ENCODE peak calls at places on chromosomes 12 and 14, in four cellular contexts. Z is A549, E is K562, T is IMR-90. U is an unnamed sample.

GRCh38 chr12:62426095-62426488 is 40.5 kb upstream of the MON2 start:
- DNase-seq in Z (no peak), T (peak; percentile 4), E (no peak), U (no peak)

GRCh38 chr12:7150356-7150755 is 20.2 kb downstream of the CLSTN3 start:
- DNase-seq in Z (no peak), T (no peak), E (no peak), U (no peak)

GRCh38 chr12:53380797-53381738 is 1.1 kb downstream of the SP1 start:
- DNase-seq in T (peak; percentile 57), Z (no peak), E (no peak), U (no peak)

GRCh38 chr14:99518441-99519346 is 37.5 kb downstream of the CCNK start:
- DNase-seq in Z (peak; percentile 70), E (peak; percentile 69), T (peak; percentile 32), U (peak; percentile 40)

GRCh38 chr14:44612002-44612401 is 104.9 kb upstream of the FSCB start:
- DNase-seq in E (no peak), T (no peak), Z (no peak), U (no peak)

GRCh38 chr12:10213168-10214130 is 772 bp downstream of the GABARAPL1 start:
- DNase-seq in E (peak; percentile 80), T (peak; percentile 87), Z (peak; percentile 73), U (peak; percentile 39)

GRCh38 chr14:63853831-63854293 is 1.1 kb downstream of the SYNE2 start:
- DNase-seq in T (peak; percentile 52), E (no peak), Z (peak; percentile 60), U (peak; percentile 20)

GRCh38 chr12:14454098-14454907 is 88.8 kb downstream of the ATF7IP start:
- DNase-seq in T (peak; percentile 34), E (peak; percentile 50), Z (peak; percentile 68), U (peak; percentile 65)

GRCh38 chr14:75690010-75690409 is 29.0 kb downstream of the TTLL5 start:
- DNase-seq in Z (no peak), T (peak; percentile 47), E (no peak), U (no peak)

GRCh38 chr14:71187633-71188356 is 280.5 kb downstream of the PCNX1 start:
- DNase-seq in Z (no peak), E (no peak), T (no peak), U (no peak)

GRCh38 chr14:61642246-61642982 is 52.9 kb upstream of the HIF1A start:
- DNase-seq in E (no peak), T (peak; percentile 68), Z (peak; percentile 7), U (no peak)

GRCh38 chr14:100124551-100125088 is 34.8 kb downstream of the DEGS2 start:
- DNase-seq in T (no peak), Z (no peak), E (no peak), U (no peak)

GRCh38 chr12:63319936-63320633 is 169.1 kb upstream of the AVPR1A start:
- DNase-seq in E (no peak), T (no peak), Z (no peak), U (no peak)

GRCh38 chr14:97788846-97789528 is 991.8 kb downstream of the VRK1 start:
- DNase-seq in E (no peak), T (no peak), Z (no peak), U (no peak)

GRCh38 chr12:22978962-22979361 is 354.0 kb downstream of the ETNK1 start:
- DNase-seq in E (no peak), T (peak; percentile 95), Z (no peak), U (no peak)

GRCh38 chr14:55780156-55780946 is 200.3 kb downstream of the KTN1 start:
- DNase-seq in Z (peak; percentile 35), E (no peak), T (peak; percentile 33), U (no peak)

GRCh38 chr12:120404271-120404670 is 33.6 kb upstream of the COX6A1 start:
- DNase-seq in Z (peak; percentile 36), E (no peak), T (no peak), U (no peak)

GRCh38 chr12:53048033-53048779 is 1.7 kb upstream of the TNS2 start:
- DNase-seq in E (no peak), T (no peak), Z (peak; percentile 84), U (peak; percentile 68)

GRCh38 chr14:32939254-32940065 is 781 bp downstream of the NPAS3 start:
- DNase-seq in T (peak; percentile 16), E (peak; percentile 1), Z (no peak), U (no peak)

GRCh38 chr12:52496054-52496453 is 3.0 kb upstream of the KRT6A start:
- DNase-seq in Z (no peak), T (no peak), E (no peak), U (no peak)

GRCh38 chr12:53973093-53974042 is at the start of gene HOXC11:
- DNase-seq in Z (peak; percentile 29), T (no peak), E (no peak), U (no peak)

GRCh38 chr12:38906482-38907170 is 1.2 kb upstream of the CPNE8 start:
- DNase-seq in Z (peak; percentile 88), T (no peak), E (peak; percentile 83), U (peak; percentile 45)

GRCh38 chr14:93089501-93090269 is 26.0 kb downstream of the ITPK1 start:
- DNase-seq in Z (no peak), E (no peak), T (no peak), U (no peak)

GRCh38 chr14:106729551-106729950 is 1203.2 kb downstream of the TMEM121 start:
- DNase-seq in Z (no peak), T (no peak), E (no peak), U (no peak)

GRCh38 chr14:100450736-100451135 is 127.6 kb downstream of the SLC25A47 start:
- DNase-seq in Z (no peak), T (no peak), E (no peak), U (no peak)

GRCh38 chr12:32131666-32132065 is 25.0 kb downstream of the BICD1 start:
- DNase-seq in Z (no peak), T (no peak), E (no peak), U (peak; percentile 58)

GRCh38 chr14:75470238-75470797 is 42.5 kb downstream of the JDP2 start:
- DNase-seq in E (no peak), Z (no peak), T (no peak), U (no peak)

GRCh38 chr14:99725774-99726537 is 41.9 kb downstream of the CYP46A1 start:
- DNase-seq in E (no peak), Z (no peak), T (no peak), U (no peak)

GRCh38 chr14:75322746-75323145 is 44.1 kb downstream of the FOS start:
- DNase-seq in Z (no peak), T (no peak), E (no peak), U (no peak)

GRCh38 chr12:32115404-32116104 is 8.9 kb downstream of the BICD1 start:
- DNase-seq in E (peak; percentile 32), T (peak; percentile 100), Z (peak; percentile 91), U (no peak)

GRCh38 chr14:89630096-89630829 is 213.2 kb upstream of the FOXN3 start:
- DNase-seq in T (no peak), E (no peak), Z (no peak), U (no peak)

DNA sequence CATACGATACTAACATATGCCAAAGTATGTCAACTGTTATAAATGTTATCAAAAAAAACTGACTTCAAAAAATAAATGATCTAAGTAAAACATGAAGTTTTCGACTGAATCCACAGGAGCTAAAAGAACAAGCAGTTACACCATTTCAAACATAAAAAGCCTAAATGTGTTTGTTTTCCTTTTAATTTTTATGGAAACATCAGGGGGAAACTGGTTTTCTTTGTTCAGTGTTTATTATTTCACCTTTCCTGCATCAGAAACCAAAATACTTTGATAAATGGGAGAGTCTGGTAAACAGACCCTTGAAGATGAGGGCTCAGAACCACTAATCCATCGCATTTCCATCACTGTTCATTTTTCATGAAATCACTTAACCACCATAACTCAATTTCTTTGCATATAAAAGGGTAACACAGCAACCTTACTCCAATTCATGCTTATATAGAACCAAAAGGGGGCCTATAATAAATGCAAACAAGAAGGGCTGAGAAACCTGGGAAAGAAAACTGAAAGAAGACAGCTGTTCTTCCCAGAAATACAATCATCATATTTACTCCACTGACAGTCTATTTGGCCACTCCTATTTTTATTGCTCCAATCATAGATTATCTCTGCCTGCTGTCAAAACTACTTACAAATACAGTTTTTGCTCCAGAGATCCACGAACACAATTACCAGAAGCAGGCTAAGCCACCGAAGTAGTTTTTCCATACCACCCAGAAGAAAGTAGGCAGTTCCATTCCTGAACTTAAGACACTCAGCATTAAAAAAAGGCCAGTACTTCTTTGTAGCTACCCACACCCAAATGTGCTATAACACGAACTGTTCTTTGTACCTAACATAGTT is 16.9 kb downstream of the FGD6 start:
- DNase-seq in Z (peak; percentile 68), T (no peak), E (no peak), U (no peak)
- TF ChIP-seq MAZ in Z (no peak), T (no peak), E (no peak), U (no peak)

DNA sequence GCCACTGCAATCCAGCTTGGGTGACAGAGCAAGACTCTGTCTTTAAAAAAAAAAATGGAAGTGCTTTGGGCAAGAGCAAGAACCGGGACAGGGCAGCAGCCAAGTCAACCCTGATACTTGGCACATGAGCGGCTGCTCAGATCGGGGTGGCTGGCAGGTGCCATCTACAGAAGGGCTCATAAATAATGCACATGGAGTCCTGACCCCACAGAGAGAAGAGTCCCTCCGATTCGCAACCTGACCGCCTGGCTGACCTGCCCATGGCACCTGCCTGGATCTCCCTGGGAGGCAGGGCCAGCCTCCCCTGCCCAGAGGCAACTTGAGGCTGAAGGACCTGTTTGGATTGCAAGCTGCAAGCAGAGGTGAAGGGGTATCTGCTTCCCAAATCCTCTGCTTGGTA is 9.6 kb upstream of the TMEM120B start:
- DNase-seq in E (no peak), Z (no peak), T (no peak), U (no peak)
- TF ChIP-seq MAZ in E (no peak), Z (no peak), T (no peak), U (no peak)

DNA sequence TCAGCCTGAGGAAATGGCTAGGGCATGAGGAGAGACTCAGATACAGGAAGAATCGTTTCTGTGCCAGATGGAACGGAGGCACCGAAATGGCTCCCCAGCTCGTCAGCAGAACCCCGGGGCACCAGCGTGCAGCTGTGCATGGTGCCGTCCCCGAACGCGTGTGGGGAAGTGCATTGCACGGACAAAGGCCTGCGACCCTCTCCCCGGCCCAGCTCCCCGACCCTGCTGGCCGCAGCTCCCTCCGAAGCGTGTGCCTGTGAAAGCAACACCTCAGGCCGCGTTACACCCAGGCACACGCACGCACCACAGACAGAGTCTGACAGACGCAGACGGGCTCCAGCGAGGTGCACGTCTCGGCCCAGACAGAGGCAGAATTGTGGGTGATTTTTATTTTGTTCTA is 82.9 kb downstream of the NOC4L start:
- DNase-seq in T (no peak), Z (no peak), E (no peak), U (no peak)
- TF ChIP-seq MAZ in T (no peak), Z (no peak), E (no peak), U (no peak)

GRCh38 chr14:103748539-103748867 is 32.9 kb downstream of the ZFYVE21 start:
- DNase-seq in E (no peak), T (no peak), Z (no peak), U (no peak)
- TF ChIP-seq MAZ in E (no peak), T (no peak), Z (no peak), U (no peak)

DNA sequence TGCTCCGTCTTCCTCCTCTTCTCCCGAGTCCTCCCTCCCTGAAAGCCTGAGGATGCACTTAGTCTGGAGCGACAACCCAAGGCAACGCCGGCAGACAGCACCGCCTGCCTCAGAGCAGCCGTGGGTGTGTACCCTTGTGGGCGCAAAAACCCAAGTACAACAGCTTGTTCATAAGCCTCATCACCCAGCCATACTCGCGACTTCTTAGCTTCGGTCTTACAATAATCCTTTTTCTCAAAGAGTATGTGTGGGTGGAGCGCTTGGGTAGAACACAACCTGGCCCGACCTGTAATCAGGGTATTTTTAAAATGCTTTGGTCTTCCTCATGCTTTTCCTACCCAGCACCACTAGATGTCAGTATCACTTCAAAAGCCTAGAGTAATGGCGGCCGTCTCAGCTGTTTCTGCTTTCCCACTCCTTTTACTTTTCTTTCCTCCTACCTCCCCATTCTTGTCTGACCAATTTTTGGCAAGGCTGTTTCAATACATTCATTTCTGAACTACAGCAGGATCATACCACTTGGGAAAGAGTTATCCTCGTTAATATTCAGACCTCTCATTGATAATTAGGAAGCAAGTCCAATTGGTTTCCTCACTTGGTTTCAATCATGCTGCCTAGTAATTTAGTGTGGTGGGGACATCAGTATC is 198.9 kb downstream of the EPS8 start:
- DNase-seq in Z (peak; percentile 80), E (peak; percentile 57), T (peak; percentile 70), U (peak; percentile 70)
- TF ChIP-seq MAZ in Z (no peak), E (no peak), T (peak; percentile 5), U (no peak)